ENCODE peak calls at places on chromosomes 3 and 15, in seven cellular contexts. B is foreskin fibroblast; O is activated CD8-positive, alpha-beta T cell treated with anti-CD3 and anti-CD28 coated beads for 36 hours; R is activated effector memory CD4-positive, alpha-beta T cell treated with Interleukin-2 at 50 U/mL for 16 hours; L is fibroblast of lung; E is GDM1; K is upper lobe of right lung. Q is an unnamed sample.

GRCh38 chr15:58361291-58361759 is 70.5 kb upstream of the LIPC start:
- DNase-seq in B (peak), O (no peak), R (no peak), L (peak), E (no peak), K (no peak), Q (no peak)

GRCh38 chr3:82629937-82630336 is 868.5 kb upstream of the GBE1 start:
- DNase-seq in B (no peak), O (no peak), R (no peak), L (no peak), E (no peak), K (no peak), Q (no peak)

GRCh38 chr3:173287361-173287760 is 110.2 kb upstream of the NLGN1 start:
- DNase-seq in B (no peak), O (no peak), R (no peak), L (no peak), E (no peak), K (no peak), Q (no peak)

GRCh38 chr3:38726751-38727150 is 77.3 kb upstream of the SCN5A start:
- DNase-seq in B (no peak), O (no peak), R (no peak), L (no peak), E (no peak), K (no peak), Q (peak)

GRCh38 chr3:162134571-162134970 is 638.0 kb downstream of the OTOL1 start:
- DNase-seq in B (no peak), O (peak), R (no peak), L (no peak), E (peak), K (no peak), Q (no peak)

GRCh38 chr15:73564255-73564654 is 68.9 kb downstream of the NPTN start:
- DNase-seq in B (peak), O (no peak), R (no peak), L (peak), E (no peak), K (no peak), Q (no peak)

GRCh38 chr15:65414841-65415621 is 7.7 kb downstream of the IGDCC4 start:
- DNase-seq in B (no peak), O (no peak), R (no peak), L (peak), E (no peak), K (no peak), Q (peak)

GRCh38 chr3:169085827-169086226 is 577.7 kb downstream of the MECOM start:
- DNase-seq in B (peak), O (no peak), R (no peak), L (peak), E (no peak), K (no peak), Q (no peak)

GRCh38 chr3:62554264-62554799 is 181.0 kb upstream of the FEZF2 start:
- DNase-seq in B (no peak), O (no peak), R (no peak), L (peak), E (no peak), K (no peak), Q (no peak)

GRCh38 chr3:14853280-14853956 is 34.7 kb downstream of the FGD5 start:
- DNase-seq in B (no peak), O (no peak), R (no peak), L (no peak), E (no peak), K (no peak), Q (no peak)

GRCh38 chr3:64494530-64494929 is 193.3 kb downstream of the ADAMTS9 start:
- DNase-seq in B (no peak), O (no peak), R (no peak), L (no peak), E (no peak), K (no peak), Q (no peak)

GRCh38 chr3:157786618-157787017 is 283.4 kb upstream of the VEPH1 start:
- DNase-seq in B (peak), O (no peak), R (no peak), L (no peak), E (no peak), K (no peak), Q (no peak)

GRCh38 chr3:55555866-55556621 is 68.9 kb upstream of the WNT5A start:
- DNase-seq in B (no peak), O (no peak), R (no peak), L (no peak), E (no peak), K (no peak), Q (no peak)

GRCh38 chr3:47005212-47006144 is 26.0 kb downstream of the NBEAL2 start:
- DNase-seq in B (no peak), O (no peak), R (no peak), L (no peak), E (no peak), K (peak), Q (peak)